ENCODE peak calls at places on chromosomes 3 and 15, in five cellular contexts. J is transverse colon, K is sigmoid colon, A is K562, I is SK-N-SH. G is an unnamed sample.

GRCh38 chr15:25711164-25711563 is 152.0 kb downstream of the ATP10A start:
- DNase-seq in K (peak; percentile 40), A (no peak), I (no peak), J (no peak), G (no peak)

GRCh38 chr3:179227349-179227748 is 23.6 kb downstream of the KCNMB3 start:
- DNase-seq in J (no peak), A (no peak), I (no peak), K (no peak), G (no peak)

GRCh38 chr15:28191832-28192231 is 92.7 kb upstream of the OCA2 start:
- DNase-seq in K (peak; percentile 75), A (no peak), J (peak; percentile 17), I (peak; percentile 89), G (no peak)

GRCh38 chr15:78307977-78308376 is 8.6 kb upstream of the SKIC8 start:
- DNase-seq in I (no peak), K (no peak), J (no peak), A (no peak), G (no peak)

GRCh38 chr3:112446343-112446742 is 52.9 kb downstream of the BTLA start:
- DNase-seq in K (no peak), A (no peak), I (no peak), J (no peak), G (no peak)

GRCh38 chr3:66353530-66353929 is 132.7 kb downstream of the SLC25A26 start:
- DNase-seq in A (no peak), J (no peak), K (no peak), I (no peak), G (no peak)

GRCh38 chr3:177816667-177817208 is 619.5 kb upstream of the TBL1XR1 start:
- DNase-seq in A (no peak), K (no peak), I (no peak), J (no peak), G (no peak)

GRCh38 chr3:47013231-47013630 is 33.8 kb downstream of the NBEAL2 start:
- DNase-seq in J (no peak), K (no peak), I (no peak), A (no peak), G (no peak)

GRCh38 chr15:90232941-90233700 is 620 bp downstream of the CIB1 start:
- DNase-seq in J (peak; percentile 87), K (peak; percentile 83), I (peak; percentile 73), A (peak; percentile 79), G (no peak)

DNA sequence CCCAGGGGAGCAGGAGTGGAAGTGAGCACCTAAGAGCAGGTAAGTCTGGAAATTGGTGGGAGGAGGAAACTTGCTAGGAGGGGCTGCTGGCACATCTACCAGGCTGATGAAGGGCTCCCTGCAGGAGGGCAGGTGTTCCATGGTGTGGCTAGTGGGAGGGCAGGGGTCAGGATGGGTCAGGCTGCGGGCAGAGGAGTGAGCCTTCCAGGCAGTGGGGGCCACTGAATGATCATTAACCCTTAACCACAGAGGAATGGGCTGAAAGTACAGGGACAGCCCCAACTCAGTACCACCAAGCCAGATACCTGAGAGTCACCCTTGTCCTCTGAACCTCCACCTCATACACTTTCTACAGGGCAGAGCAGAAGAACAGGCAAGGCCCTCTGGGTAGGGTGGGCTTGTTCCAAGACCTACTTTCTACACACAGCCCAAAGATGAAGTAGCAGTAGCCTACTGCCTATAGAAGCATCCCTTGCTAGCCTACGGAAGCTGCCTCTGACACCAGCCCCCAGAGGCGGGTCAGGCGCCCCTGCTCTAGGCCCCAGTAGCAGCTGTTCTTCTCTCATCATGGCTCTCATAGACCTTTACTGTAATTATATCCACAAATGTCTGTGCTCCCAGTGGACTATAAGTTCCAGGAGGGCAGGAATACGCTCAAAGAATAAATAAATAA is 4.6 kb downstream of the RAB6B start:
- DNase-seq in A (no peak), J (no peak), K (no peak), I (no peak), G (peak; percentile 85)
- H3K27ac ChIP-seq in A (no peak overlapping the region), J (no peak overlapping the region), K (no peak overlapping the region), I (no peak overlapping the region), G (no peak overlapping the region)

DNA sequence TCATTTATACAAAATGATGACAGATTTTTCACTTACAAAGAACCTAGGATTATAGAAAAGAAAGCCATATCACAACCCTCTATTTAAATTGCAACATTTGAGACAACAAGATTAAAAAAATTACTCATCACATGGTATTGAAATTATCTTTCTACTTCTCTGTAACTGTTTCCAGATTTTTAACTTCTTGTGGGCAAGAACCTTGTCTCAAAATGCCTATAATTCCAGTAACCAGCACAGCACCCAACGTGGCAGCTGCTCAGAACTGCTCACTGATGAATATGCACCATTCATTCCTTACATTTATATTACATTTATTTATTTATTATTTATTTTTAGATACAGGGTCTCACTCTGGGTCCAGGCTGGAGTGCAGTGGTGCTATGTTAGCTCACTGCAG is 216.1 kb downstream of the THRB start:
- DNase-seq in I (no peak), K (no peak), J (no peak), A (no peak), G (no peak)
- TF ChIP-seq EP300 in I (no peak), K (no peak), J (no peak), A (no peak), G (no peak)

GRCh38 chr3:160400048-160400630 is 689 bp downstream of the SMC4 start:
- DNase-seq in I (peak; percentile 45), A (no peak), K (peak; percentile 75), J (peak; percentile 48), G (no peak)

GRCh38 chr3:160399347-160400047 is at the start of gene SMC4:
- DNase-seq in A (peak; percentile 67), I (peak; percentile 85), K (peak; percentile 91), J (peak; percentile 86), G (peak; percentile 94)

GRCh38 chr3:160401301-160402095 is 2.0 kb downstream of the SMC4 start:
- DNase-seq in J (peak; percentile 25), A (no peak), K (no peak), I (no peak), G (no peak)

GRCh38 chr3:160402249-160403027 is 3.0 kb downstream of the SMC4 start:
- DNase-seq in J (no peak), I (no peak), K (no peak), A (no peak), G (no peak)

GRCh38 chr3:160400631-160401150 is 1.2 kb downstream of the SMC4 start:
- DNase-seq in I (peak; percentile 56), K (peak; percentile 60), A (peak; percentile 11), J (peak; percentile 28), G (no peak)
- TF ChIP-seq POLR2AphosphoS5 in I (no peak), K (no peak), A (no peak), J (no peak), G (no peak)

DNA sequence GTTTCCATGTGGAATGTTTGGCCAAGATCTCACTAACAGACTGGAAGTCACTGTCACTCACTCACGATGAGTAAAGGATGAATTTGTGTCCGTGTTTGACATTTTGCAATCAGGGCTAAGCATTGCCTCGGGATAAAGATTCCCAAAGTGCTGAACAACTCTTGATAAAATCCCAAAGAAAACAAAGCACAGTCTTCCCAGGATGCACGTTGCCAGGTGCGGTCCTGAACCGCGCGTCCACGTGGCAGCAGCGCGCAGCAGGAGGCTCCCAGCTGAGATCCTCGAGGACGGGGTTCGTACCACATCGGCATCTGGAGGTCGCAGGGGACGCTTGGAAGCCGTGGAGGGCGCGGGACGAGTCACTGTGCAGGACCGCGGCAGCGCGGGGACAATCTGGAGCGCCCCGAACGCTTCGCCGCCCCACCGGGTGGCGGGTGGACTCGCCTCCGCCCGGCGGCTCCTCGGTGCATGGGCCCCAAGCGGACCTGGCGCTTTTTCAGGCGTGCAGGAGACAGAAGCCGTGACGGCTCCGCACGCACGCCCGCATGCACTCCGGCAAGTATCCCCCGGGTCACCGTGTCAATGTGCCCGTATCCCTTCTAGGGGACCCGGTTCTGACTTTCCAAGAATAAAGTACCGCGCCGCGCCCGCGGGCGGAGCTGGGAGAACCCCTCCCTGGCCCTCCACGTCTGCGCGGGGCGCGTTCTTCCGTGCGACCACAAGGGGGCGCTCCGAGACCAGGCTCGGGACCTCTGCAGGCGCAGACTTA is 17.7 kb downstream of the CPN2 start:
- DNase-seq in K (peak; percentile 90), J (peak; percentile 89), I (peak; percentile 90), A (peak; percentile 87), G (peak; percentile 96)
- H3K27ac ChIP-seq in K (no peak overlapping the region), J (no peak overlapping the region), I (no peak overlapping the region), A (no peak overlapping the region), G (no peak overlapping the region)

GRCh38 chr3:154113609-154114008 is 7.6 kb upstream of the ARHGEF26 start:
- DNase-seq in J (no peak), A (no peak), I (no peak), K (no peak), G (no peak)
- TF ChIP-seq EP300 in J (no peak), A (no peak), I (no peak), K (no peak), G (no peak)

DNA sequence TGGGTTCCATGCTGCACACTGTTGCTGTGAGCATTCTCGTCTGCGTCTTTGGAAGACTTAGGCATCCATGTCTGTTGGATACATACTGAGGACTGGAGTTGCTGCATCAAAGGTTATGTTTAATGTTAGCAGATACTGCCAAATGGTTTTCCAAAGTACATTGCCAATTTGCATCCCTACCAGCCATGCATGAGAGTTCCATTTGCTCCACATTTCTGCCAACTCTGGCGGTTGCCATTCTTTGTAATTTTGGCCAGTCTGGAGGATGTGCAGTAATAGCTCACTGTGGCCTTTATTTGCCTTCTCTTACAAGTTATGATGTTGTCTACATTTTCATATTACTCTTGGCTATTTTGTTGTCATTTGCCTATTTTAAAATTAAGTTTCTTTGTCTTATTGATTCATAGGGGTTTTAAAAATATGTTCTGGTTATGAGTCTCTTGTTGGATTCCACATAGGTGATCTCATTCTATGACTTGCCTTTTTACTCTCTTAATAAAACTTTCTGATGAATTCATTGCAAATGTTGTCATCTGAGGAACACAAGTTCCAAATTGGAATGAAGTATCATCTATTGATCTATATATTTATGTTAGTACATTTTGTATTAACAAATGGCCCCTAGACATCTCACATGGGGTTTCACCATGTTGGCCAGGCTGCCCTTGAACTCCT is 42.1 kb downstream of the FBLN2 start:
- DNase-seq in K (peak; percentile 2), I (no peak), J (no peak), A (no peak), G (no peak)
- TF ChIP-seq POLR2AphosphoS5 in K (no peak), I (no peak), J (no peak), A (no peak), G (no peak)

G was measured in esophagus muscularis mucosa.